ENCODE peak calls at places on chromosome 6, in eight cellular contexts. I is AG09309; Q is lower lobe of right lung; O is stimulated activated naive CD8-positive, alpha-beta T cell treated with anti-CD3 and anti-CD28 coated beads, Interleukin-15, amount 100 ng/mL, for 72 hours; K is activated T-helper 2 cell treated with anti-CD3 and anti-CD28 coated beads, Interferon-gamma antibody, Interleukin-2, Interleukin-4, amounts not matched to agents 10 μg/mL and 5 μg/mL and 100 μg/mL, durations not matched to agents 14 hours and 24 hours and 36 hours; L is T follicular helper cell; U is ACHN; R is GM12865. E is an unnamed sample.

GRCh38 chr6:83853968-83854501 is 875 bp downstream of the RIPPLY2 start:
- DNase-seq in I (no peak), Q (no peak), O (no peak), K (no peak), L (no peak), U (no peak), R (no peak), E (no peak)

GRCh38 chr6:33249732-33250625 is 21.7 kb downstream of the VPS52 start:
- DNase-seq in I (no peak), Q (no peak), O (no peak), K (no peak), L (no peak), U (peak; percentile 62), R (no peak), E (peak; percentile 7)

GRCh38 chr6:43938178-43939101 is 168.4 kb downstream of the VEGFA start:
- DNase-seq in I (no peak), Q (no peak), O (no peak), K (no peak), L (no peak), U (no peak), R (no peak), E (no peak)

GRCh38 chr6:170360476-170360875 is 53.9 kb downstream of the FAM120B start:
- DNase-seq in I (no peak), Q (no peak), O (no peak), K (no peak), L (no peak), U (no peak), R (no peak), E (no peak)

GRCh38 chr6:71491844-71492243 is 203.2 kb downstream of the OGFRL1 start:
- DNase-seq in I (no peak), Q (no peak), O (no peak), K (no peak), L (no peak), U (no peak), R (no peak), E (no peak)

GRCh38 chr6:32867559-32868256 is 13.7 kb downstream of the PSMB9 start:
- DNase-seq in I (no peak), Q (no peak), O (no peak), K (no peak), L (no peak), U (no peak), R (no peak), E (no peak)

GRCh38 chr6:2938004-2938631 is 33.2 kb downstream of the SERPINB6 start:
- DNase-seq in I (no peak), Q (no peak), O (no peak), K (no peak), L (no peak), U (no peak), R (no peak), E (no peak)

GRCh38 chr6:54802775-54803631 is 43.6 kb upstream of the FAM83B start:
- DNase-seq in I (peak; percentile 18), Q (no peak), O (no peak), K (no peak), L (no peak), U (peak; percentile 46), R (no peak), E (no peak)

GRCh38 chr6:163904161-163904560 is 489.6 kb downstream of the QKI start:
- DNase-seq in I (no peak), Q (no peak), O (no peak), K (no peak), L (no peak), U (no peak), R (no peak), E (no peak)

GRCh38 chr6:107618672-107619071 is 128.8 kb downstream of the SOBP start:
- DNase-seq in I (no peak), Q (no peak), O (peak; percentile 60), K (peak; percentile 57), L (no peak), U (no peak), R (peak; percentile 93), E (peak; percentile 65)

GRCh38 chr6:106629103-106629858 is at the start of the genes QRSL1 and RTN4IP1:
- DNase-seq in I (peak; percentile 70), Q (peak; percentile 83), O (peak; percentile 85), K (peak; percentile 85), L (peak; percentile 79), U (peak; percentile 90), R (peak; percentile 96), E (peak; percentile 89)

GRCh38 chr6:116550796-116551195 is 2.8 kb upstream of the CALHM4 start:
- DNase-seq in I (no peak), Q (no peak), O (no peak), K (no peak), L (no peak), U (no peak), R (no peak), E (no peak)

GRCh38 chr6:20211037-20211940 is 980 bp downstream of the MBOAT1 start:
- DNase-seq in I (no peak), Q (no peak), O (no peak), K (no peak), L (no peak), U (no peak), R (peak; percentile 65), E (no peak)

GRCh38 chr6:7974932-7975763 is 64.6 kb upstream of the TXNDC5 start:
- DNase-seq in I (peak; percentile 96), Q (peak; percentile 59), O (no peak), K (no peak), L (no peak), U (peak; percentile 72), R (peak; percentile 28), E (no peak)

GRCh38 chr6:81969814-81970213 is 217.3 kb upstream of the TENT5A start:
- DNase-seq in I (no peak), Q (peak; percentile 28), O (no peak), K (no peak), L (no peak), U (no peak), R (no peak), E (no peak)

GRCh38 chr6:6723792-6724318 is 135.3 kb downstream of the LY86 start:
- DNase-seq in I (no peak), Q (no peak), O (no peak), K (no peak), L (no peak), U (no peak), R (no peak), E (no peak)

GRCh38 chr6:107495196-107495643 is 5.3 kb downstream of the SOBP start:
- DNase-seq in I (no peak), Q (no peak), O (no peak), K (no peak), L (no peak), U (no peak), R (no peak), E (no peak)

GRCh38 chr6:72522735-72523141 is 99.1 kb upstream of the KCNQ5 start:
- DNase-seq in I (no peak), Q (no peak), O (peak; percentile 14), K (no peak), L (peak; percentile 5), U (peak; percentile 11), R (peak; percentile 52), E (no peak)

GRCh38 chr6:75449625-75450206 is 43.9 kb downstream of the FILIP1 start:
- DNase-seq in I (no peak), Q (peak; percentile 42), O (no peak), K (no peak), L (no peak), U (no peak), R (no peak), E (no peak)

GRCh38 chr6:79225718-79226117 is 8.8 kb downstream of the HMGN3 start:
- DNase-seq in I (no peak), Q (no peak), O (no peak), K (no peak), L (no peak), U (no peak), R (no peak), E (no peak)

GRCh38 chr6:24780206-24780605 is 5.5 kb downstream of the GMNN start:
- DNase-seq in I (no peak), Q (no peak), O (no peak), K (no peak), L (no peak), U (no peak), R (no peak), E (no peak)

GRCh38 chr6:126632271-126632670 is 292.4 kb downstream of the CENPW start:
- DNase-seq in I (no peak), Q (no peak), O (no peak), K (no peak), L (no peak), U (no peak), R (no peak), E (no peak)

GRCh38 chr6:2102316-2102883 is 143.0 kb downstream of the GMDS start:
- DNase-seq in I (no peak), Q (no peak), O (no peak), K (no peak), L (no peak), U (no peak), R (no peak), E (no peak)

GRCh38 chr6:139364302-139364981 is 10.0 kb downstream of the CITED2 start:
- DNase-seq in I (no peak), Q (no peak), O (no peak), K (no peak), L (no peak), U (peak; percentile 47), R (peak; percentile 66), E (no peak)